ENCODE peak calls at places on chromosomes 5 and 9, in nine cellular contexts. R is T-cell; U is occipital lobe; J is activated CD4-positive, alpha-beta T cell treated with anti-CD3 and anti-CD28 coated beads, Interleukin-2, amount 10 ng/mL, durations not matched to agents 7 days and 5 days; W is astrocyte of the spinal cord; L is myocyte; V is mesenchymal stem cell; C is cardiac septum; E is heart right ventricle. T is an unnamed sample.

GRCh38 chr9:99962685-99963261 is 56.3 kb downstream of the STX17 start:
- DNase-seq in W (no peak), V (peak), E (no peak), U (no peak), C (no peak), J (no peak), L (peak), R (no peak), T (no peak)

GRCh38 chr5:72427488-72428437 is 79.4 kb downstream of the ZNF366 start:
- DNase-seq in W (peak), E (peak), R (no peak), J (no peak), U (no peak), C (no peak), V (peak), L (peak), T (no peak)

GRCh38 chr9:31542384-31543055 is 841.9 kb upstream of the ACO1 start:
- DNase-seq in E (no peak), R (no peak), L (peak), W (peak), C (no peak), U (no peak), J (peak), V (peak), T (no peak)

GRCh38 chr5:159208508-159209437 is 580 bp downstream of the RNF145 start:
- DNase-seq in W (peak), J (peak), V (peak), R (no peak), C (peak), L (peak), U (peak), E (peak), T (no peak)

GRCh38 chr5:179470191-179470590 is 80.2 kb upstream of the RUFY1 start:
- DNase-seq in V (no peak), C (no peak), R (no peak), W (no peak), J (no peak), E (no peak), U (no peak), L (no peak), T (no peak)

GRCh38 chr9:130766031-130766903 is 68.8 kb upstream of the ABL1 start:
- DNase-seq in V (no peak), E (no peak), L (peak), J (no peak), W (no peak), U (no peak), C (no peak), R (no peak), T (no peak)

GRCh38 chr9:4174781-4175180 is 125.1 kb downstream of the GLIS3 start:
- DNase-seq in R (no peak), V (no peak), E (no peak), J (no peak), L (no peak), W (no peak), U (no peak), C (no peak), T (no peak)

GRCh38 chr9:21075484-21075883 is 2.3 kb downstream of the IFNB1 start:
- DNase-seq in L (no peak), C (no peak), V (no peak), R (no peak), J (no peak), U (no peak), W (no peak), E (no peak), T (no peak)

GRCh38 chr9:127045148-127045547 is 77.3 kb downstream of the ANGPTL2 start:
- DNase-seq in W (no peak), V (no peak), E (no peak), R (no peak), L (no peak), C (no peak), U (no peak), J (no peak), T (no peak)

GRCh38 chr9:136619742-136620440 is 42.8 kb upstream of the EGFL7 start:
- DNase-seq in W (peak), J (no peak), L (peak), V (peak), U (peak), E (no peak), C (peak), R (peak), T (no peak)

GRCh38 chr5:29203049-29203448 is 1990.4 kb upstream of the CDH6 start:
- DNase-seq in V (no peak), C (no peak), W (no peak), L (no peak), R (no peak), J (no peak), E (no peak), U (no peak), T (no peak)

GRCh38 chr9:74960548-74960947 is 7.8 kb upstream of the C9orf40 start:
- DNase-seq in J (no peak), U (no peak), R (no peak), V (peak), C (no peak), E (no peak), W (peak), L (no peak), T (no peak)

T was measured in mesenteric fat pad.